ENCODE peak calls at places on chromosomes 6 and 20, in eight cellular contexts. V is body of pancreas, W is lower leg skin, N is lung, L is astrocyte, F is kidney epithelial cell, Q is adipocyte, K is PC-9. Z is an unnamed sample.

GRCh38 chr6:99282479-99283062 is 66.9 kb downstream of the FAXC start:
- DNase-seq in V (no peak), W (no peak), N (no peak), L (peak), F (no peak), Q (peak), K (no peak), Z (no peak)

GRCh38 chr6:71250050-71250689 is 38.4 kb upstream of the OGFRL1 start:
- DNase-seq in V (no peak), W (no peak), N (no peak), L (peak), F (no peak), Q (peak), K (no peak), Z (no peak)

GRCh38 chr20:37095108-37095608 is 639 bp downstream of the RBL1 start:
- DNase-seq in V (peak), W (peak), N (no peak), L (no peak), F (no peak), Q (peak), K (no peak), Z (peak)

GRCh38 chr20:53097371-53097770 is 125.2 kb downstream of the TSHZ2 start:
- DNase-seq in V (no peak), W (no peak), N (no peak), L (no peak), F (no peak), Q (no peak), K (no peak), Z (no peak)

GRCh38 chr6:109093732-109094131 is 914 bp downstream of the SESN1 start:
- DNase-seq in V (no peak), W (no peak), N (no peak), L (peak), F (no peak), Q (peak), K (no peak), Z (no peak)

GRCh38 chr6:82875573-82876185 is 190.0 kb downstream of the UBE3D start:
- DNase-seq in V (no peak), W (no peak), N (no peak), L (peak), F (peak), Q (peak), K (peak), Z (no peak)

GRCh38 chr20:63046841-63047240 is 40.1 kb upstream of the BHLHE23 start:
- DNase-seq in V (no peak), W (no peak), N (no peak), L (no peak), F (no peak), Q (no peak), K (no peak), Z (no peak)

GRCh38 chr20:15930324-15931305 is 642.6 kb downstream of the KIF16B start:
- DNase-seq in V (no peak), W (no peak), N (peak), L (no peak), F (no peak), Q (peak), K (no peak), Z (no peak)

GRCh38 chr6:19873031-19873430 is 35.9 kb downstream of the ID4 start:
- DNase-seq in V (no peak), W (no peak), N (no peak), L (no peak), F (no peak), Q (no peak), K (no peak), Z (no peak)

GRCh38 chr6:79149884-79150283 is 71.8 kb upstream of the PHIP start:
- DNase-seq in V (no peak), W (no peak), N (no peak), L (no peak), F (no peak), Q (no peak), K (no peak), Z (no peak)

GRCh38 chr20:61886721-61887658 is 178.7 kb downstream of the TAF4 start:
- DNase-seq in V (peak), W (no peak), N (no peak), L (no peak), F (no peak), Q (peak), K (peak), Z (peak)

GRCh38 chr6:170583736-170584180 is 679 bp downstream of the PDCD2 start:
- DNase-seq in V (no peak), W (no peak), N (no peak), L (no peak), F (no peak), Q (no peak), K (no peak), Z (no peak)

GRCh38 chr20:58991720-58992119 is 10.7 kb downstream of the NELFCD start:
- DNase-seq in V (no peak), W (peak), N (no peak), L (no peak), F (no peak), Q (no peak), K (no peak), Z (no peak)

GRCh38 chr6:223763-224162 is 68.5 kb upstream of the DUSP22 start:
- DNase-seq in V (no peak), W (peak), N (no peak), L (peak), F (peak), Q (no peak), K (no peak), Z (no peak)

GRCh38 chr6:11207199-11207968 is 25.1 kb downstream of the NEDD9 start:
- DNase-seq in V (peak), W (no peak), N (peak), L (peak), F (peak), Q (peak), K (peak), Z (peak)

GRCh38 chr6:84763397-84764331 is 734 bp downstream of the TBX18 start:
- DNase-seq in V (peak), W (peak), N (no peak), L (peak), F (no peak), Q (peak), K (no peak), Z (no peak)

GRCh38 chr20:709421-709820 is 33.8 kb upstream of the SCRT2 start:
- DNase-seq in V (peak), W (no peak), N (no peak), L (no peak), F (no peak), Q (peak), K (no peak), Z (peak)

GRCh38 chr6:107957165-107957908 is 671 bp downstream of the SEC63 start:
- DNase-seq in V (peak), W (peak), N (peak), L (peak), F (no peak), Q (peak), K (no peak), Z (peak)

GRCh38 chr20:4875578-4876067 is 125.7 kb downstream of the SLC23A2 start:
- DNase-seq in V (no peak), W (no peak), N (no peak), L (no peak), F (peak), Q (no peak), K (no peak), Z (no peak)

GRCh38 chr6:10140121-10140520 is 274.8 kb downstream of the TFAP2A start:
- DNase-seq in V (no peak), W (no peak), N (no peak), L (no peak), F (no peak), Q (no peak), K (no peak), Z (no peak)

GRCh38 chr20:46013826-46014516 is 5.3 kb downstream of the MMP9 start:
- DNase-seq in V (peak), W (peak), N (no peak), L (no peak), F (no peak), Q (peak), K (peak), Z (peak)
- H3K4me3 ChIP-seq in V (no peak), W (no peak), N (no peak), L (peak), F (no peak), Q (no peak), K (no peak), Z (no peak)

DNA sequence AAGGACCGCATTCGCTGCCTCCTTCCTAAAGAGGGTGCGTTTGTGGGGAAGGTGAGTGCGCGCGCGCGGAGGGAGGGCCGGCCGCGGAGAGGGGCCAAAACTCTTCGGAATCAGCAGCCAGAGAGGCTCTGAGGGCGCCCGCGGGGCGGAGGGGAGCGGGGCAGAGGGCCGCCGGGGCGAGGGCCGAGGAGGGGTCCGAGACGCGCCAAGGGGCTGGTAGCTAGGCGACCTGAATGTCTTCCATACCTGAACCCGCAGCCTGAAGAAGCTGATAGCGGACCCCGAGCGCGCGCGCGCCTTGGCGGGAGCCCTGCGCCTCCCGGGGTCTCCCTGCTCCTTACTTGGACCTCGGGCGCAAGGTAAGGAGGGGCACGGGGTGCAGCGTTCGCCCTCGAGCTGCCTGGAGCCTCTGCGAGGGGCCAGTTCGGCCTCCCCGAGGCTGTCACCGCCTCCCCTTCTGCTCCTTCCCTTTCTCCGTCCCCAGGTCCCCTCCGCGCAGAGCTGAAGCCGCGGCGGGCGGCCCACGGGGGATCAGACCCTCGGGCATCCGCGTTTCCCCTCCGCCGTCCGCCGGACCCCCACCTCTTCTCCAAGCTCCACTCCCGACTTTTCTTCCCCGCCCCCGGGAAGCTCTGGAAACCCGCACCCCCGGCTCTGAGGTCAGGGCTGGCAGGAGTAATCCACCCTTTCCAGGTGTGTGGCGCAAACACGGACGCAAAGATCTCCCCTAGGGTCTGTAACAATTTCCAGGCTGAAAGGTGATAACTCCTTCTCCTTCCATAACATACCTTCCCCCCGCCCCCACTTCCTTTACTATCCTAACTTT is 13.1 kb upstream of the DEK start:
- DNase-seq in V (no peak), W (no peak), N (no peak), L (no peak), F (no peak), Q (peak), K (no peak), Z (no peak)
- H3K4me3 ChIP-seq in V (peak), W (peak), N (no peak), L (peak), F (peak), Q (peak), K (no peak), Z (peak)

GRCh38 chr6:24918641-24919403 is 16.9 kb downstream of the RIPOR2 start:
- DNase-seq in V (no peak), W (no peak), N (no peak), L (no peak), F (no peak), Q (no peak), K (no peak), Z (no peak)
- H3K4me3 ChIP-seq in V (no peak), W (no peak), N (no peak), L (no peak), F (no peak), Q (no peak), K (no peak), Z (no peak)

DNA sequence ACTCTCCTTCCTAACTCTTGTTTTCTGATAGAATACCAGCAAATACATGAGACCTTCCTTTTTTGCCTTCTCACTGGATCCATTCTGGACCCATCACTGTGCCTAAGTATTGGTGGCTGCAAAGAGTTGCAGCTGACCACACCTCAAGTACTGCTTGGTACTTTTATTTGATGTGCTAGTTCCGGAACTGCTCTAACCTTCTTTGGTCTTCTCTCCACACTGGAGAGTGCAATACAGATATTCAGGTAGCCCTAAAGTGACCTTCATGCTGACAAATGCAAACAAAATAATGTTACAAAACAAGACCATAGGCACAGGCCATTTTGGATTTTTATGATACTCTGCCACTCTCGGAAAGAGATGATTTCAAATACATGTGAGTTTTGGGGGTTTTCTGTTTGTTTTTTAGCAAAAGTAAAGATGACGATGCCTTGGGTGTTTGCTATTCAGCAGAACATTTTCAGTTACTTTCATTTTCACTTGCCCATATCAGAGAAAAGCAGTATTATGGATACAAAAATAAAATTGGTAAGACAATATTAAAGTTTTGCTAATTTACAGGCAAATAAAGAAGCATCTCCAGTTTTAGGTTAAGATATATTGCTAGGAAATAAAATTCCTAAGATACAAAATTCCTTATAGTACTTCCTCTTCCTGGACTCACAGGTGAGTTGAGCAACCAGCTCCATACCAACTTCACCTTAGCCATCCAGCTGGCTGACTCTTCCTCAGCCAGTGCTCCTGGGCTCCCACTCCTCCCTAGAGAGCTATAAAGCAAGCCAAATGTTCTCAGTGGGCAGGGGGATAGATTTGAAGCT is 42.0 kb downstream of the PTPRK start:
- DNase-seq in V (no peak), W (no peak), N (no peak), L (no peak), F (no peak), Q (no peak), K (no peak), Z (no peak)
- H3K4me3 ChIP-seq in V (no peak), W (no peak), N (no peak), L (no peak), F (no peak), Q (peak), K (no peak), Z (peak)

DNA sequence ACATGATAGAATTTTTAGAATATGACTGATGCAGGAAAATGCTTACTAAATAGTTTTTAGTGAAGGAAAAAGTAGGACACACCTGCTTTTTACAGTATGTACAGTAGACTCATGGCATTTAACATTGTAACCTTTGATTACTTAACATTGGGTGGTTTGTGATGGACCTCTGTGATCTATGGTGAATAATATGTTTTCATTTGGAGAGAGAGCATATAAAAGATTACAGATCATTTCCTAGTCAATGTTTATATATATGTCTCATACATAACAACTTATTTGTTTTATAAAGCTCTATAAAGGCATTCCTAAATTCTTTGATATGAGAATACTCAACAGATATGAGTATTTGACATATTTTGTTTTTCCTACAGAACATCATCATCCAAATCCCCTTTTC is 129.3 kb upstream of the PDE7B start:
- DNase-seq in V (no peak), W (no peak), N (no peak), L (peak), F (no peak), Q (no peak), K (no peak), Z (no peak)
- H3K4me3 ChIP-seq in V (no peak), W (no peak), N (no peak), L (no peak), F (no peak), Q (no peak), K (peak), Z (no peak)